ENCODE peak calls at places on chromosomes 3 and 15, in nine cellular contexts. R, U, N, M, Q, E, Z, L and F are unnamed samples.

GRCh38 chr15:57947781-57948180 is 117.7 kb downstream of the ALDH1A2 start:
- DNase-seq in Z (no peak), L (no peak), Q (peak; percentile 23), R (no peak), N (no peak), M (no peak), U (no peak), E (no peak), F (no peak)

GRCh38 chr15:41513282-41514227 is at the start of gene LTK:
- DNase-seq in U (no peak), L (no peak), R (peak; percentile 91), Z (no peak), E (no peak), N (no peak), Q (peak; percentile 74), M (no peak), F (no peak)

GRCh38 chr15:43977072-43977884 is 150.5 kb downstream of the WDR76 start:
- DNase-seq in U (no peak), E (peak; percentile 35), N (no peak), M (no peak), R (peak; percentile 56), L (no peak), Z (no peak), Q (no peak), F (no peak)

GRCh38 chr3:114404590-114404989 is 110.8 kb downstream of the TIGIT start:
- DNase-seq in R (no peak), M (no peak), L (no peak), Z (no peak), E (no peak), Q (no peak), U (no peak), N (no peak), F (no peak)

GRCh38 chr3:1616715-1617114 is 482.0 kb upstream of the CNTN4 start:
- DNase-seq in M (no peak), Q (peak; percentile 38), N (no peak), E (no peak), L (no peak), U (no peak), R (no peak), Z (no peak), F (peak; percentile 29)

GRCh38 chr15:38130739-38131498 is 121.7 kb upstream of the SPRED1 start:
- DNase-seq in E (peak; percentile 24), L (no peak), Z (peak; percentile 49), R (peak; percentile 92), M (peak; percentile 82), U (peak; percentile 93), N (peak; percentile 65), Q (no peak), F (peak; percentile 87)

GRCh38 chr3:57927916-57928315 is 80.3 kb upstream of the FLNB start:
- DNase-seq in Z (no peak), Q (no peak), E (no peak), M (no peak), U (no peak), L (no peak), N (no peak), R (no peak), F (no peak)

GRCh38 chr3:10205461-10206165 is 40.9 kb downstream of the IRAK2 start:
- DNase-seq in Q (no peak), U (no peak), E (no peak), Z (peak; percentile 54), L (peak; percentile 92), M (peak; percentile 91), N (peak; percentile 74), R (no peak), F (no peak)

GRCh38 chr3:135368781-135369180 is 573.7 kb downstream of the EPHB1 start:
- DNase-seq in N (no peak), Q (no peak), E (no peak), Z (no peak), M (no peak), L (no peak), R (no peak), U (no peak), F (no peak)

GRCh38 chr15:85451099-85451700 is 70.8 kb downstream of the AKAP13 start:
- DNase-seq in L (no peak), Q (no peak), Z (no peak), E (no peak), U (no peak), M (no peak), N (no peak), R (no peak), F (no peak)

GRCh38 chr15:99343208-99343607 is 91.9 kb downstream of the LRRC28 start:
- DNase-seq in Z (no peak), Q (no peak), N (no peak), L (no peak), R (no peak), M (no peak), E (no peak), U (no peak), F (no peak)

GRCh38 chr3:38497026-38497425 is 886 bp downstream of the EXOG start:
- DNase-seq in Z (no peak), R (peak; percentile 16), L (no peak), N (no peak), U (no peak), Q (no peak), E (no peak), M (no peak), F (no peak)

GRCh38 chr3:115436767-115437301 is 186.5 kb upstream of the GAP43 start:
- DNase-seq in N (no peak), E (no peak), Q (no peak), L (no peak), Z (no peak), M (peak; percentile 55), R (peak; percentile 48), U (peak; percentile 66), F (peak; percentile 74)

GRCh38 chr3:185842241-185842640 is 17.4 kb upstream of the IGF2BP2 start:
- DNase-seq in R (no peak), Z (no peak), L (no peak), M (no peak), E (no peak), U (no peak), N (no peak), Q (no peak), F (no peak)

GRCh38 chr3:125061170-125061569 is 5.4 kb upstream of the HEG1 start:
- DNase-seq in L (no peak), R (no peak), U (no peak), Q (peak; percentile 51), M (peak; percentile 61), E (no peak), N (peak; percentile 68), Z (no peak), F (no peak)

GRCh38 chr15:101675796-101676582 is 23.8 kb upstream of the TM2D3 start:
- DNase-seq in M (no peak), E (peak; percentile 27), Q (no peak), L (no peak), R (no peak), Z (no peak), N (no peak), U (peak; percentile 34), F (no peak)

GRCh38 chr3:107988464-107989156 is 102.2 kb downstream of the CD47 start:
- DNase-seq in L (no peak), E (no peak), U (no peak), N (no peak), Z (peak; percentile 52), Q (peak; percentile 26), M (no peak), R (no peak), F (peak; percentile 78)

GRCh38 chr3:97009427-97010019 is 195.1 kb downstream of the EPHA6 start:
- DNase-seq in U (no peak), L (no peak), M (no peak), R (no peak), Z (no peak), N (no peak), E (no peak), Q (no peak), F (peak; percentile 51)

GRCh38 chr3:46656778-46657556 is 36.5 kb downstream of the ALS2CL start:
- DNase-seq in U (no peak), R (no peak), Q (no peak), L (no peak), E (no peak), N (no peak), M (no peak), Z (no peak), F (no peak)

GRCh38 chr3:156293566-156293965 is 173.2 kb downstream of the KCNAB1 start:
- DNase-seq in E (no peak), L (no peak), M (no peak), Q (no peak), Z (no peak), N (no peak), U (no peak), R (no peak), F (no peak)

DNA sequence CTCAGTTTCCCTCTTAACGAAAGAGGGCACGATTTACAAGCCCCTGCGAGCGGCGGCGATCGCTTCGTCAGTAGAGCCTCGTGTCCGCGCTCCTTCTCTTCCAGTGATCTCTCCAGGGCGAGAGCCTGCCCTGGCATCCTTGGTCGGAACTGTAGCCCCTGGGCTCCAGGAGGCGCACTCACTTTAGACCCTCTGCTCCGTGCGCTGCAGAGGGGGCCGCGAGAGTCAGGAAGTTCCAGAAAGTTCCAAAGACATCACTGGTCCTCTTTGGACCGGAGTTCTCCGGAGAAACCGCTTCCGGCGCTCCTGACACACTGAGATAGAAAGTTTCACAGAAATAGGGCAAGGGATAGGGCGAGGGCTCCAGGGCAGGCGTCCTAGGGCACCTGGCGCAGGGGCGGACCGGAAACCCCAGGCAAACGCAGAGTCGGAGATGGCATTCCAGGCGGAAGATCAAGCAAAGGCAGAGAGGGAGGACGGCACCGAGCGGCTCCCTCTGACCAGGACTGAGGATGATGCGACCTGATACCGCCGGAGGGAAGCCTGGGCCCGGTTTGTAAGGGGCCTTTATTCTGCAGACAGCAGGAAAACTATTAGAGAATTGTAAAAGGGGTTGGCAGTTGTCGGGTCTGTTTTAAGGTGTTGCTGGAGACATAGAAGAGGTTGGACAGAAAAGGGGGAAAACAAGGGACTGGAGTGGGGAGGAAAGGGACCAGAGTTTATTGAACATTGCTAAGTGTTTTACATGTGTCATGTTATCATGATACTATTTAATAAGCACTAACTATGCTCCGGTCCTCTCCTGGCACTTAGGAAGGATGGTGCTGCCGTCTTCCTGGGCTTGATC is 1.3 kb upstream of the CPEB1 start:
- DNase-seq in M (peak; percentile 13), U (no peak), E (no peak), L (no peak), N (no peak), Q (peak; percentile 30), R (no peak), Z (no peak), F (no peak)
- H3K4me3 ChIP-seq in M (peak overlapping the region; percentile 77), U (peak overlapping the region; percentile 43), E (peak overlapping the region; percentile 55), L (peak overlapping the region; percentile 57), N (peak overlapping the region; percentile 52), Q (peak overlapping the region; percentile 44), R (no peak overlapping the region), Z (peak overlapping the region; percentile 50), F (peak overlapping the region; percentile 19)

GRCh38 chr3:28349397-28350000 is 875 bp upstream of the AZI2 start:
- DNase-seq in R (no peak), N (no peak), Z (no peak), E (no peak), L (no peak), Q (no peak), U (no peak), M (no peak), F (peak; percentile 60)
- TF ChIP-seq CTCF in R (peak; percentile 9), N (no peak), Z (no peak), E (no peak), L (no peak), Q (no peak), U (no peak), M (peak; percentile 21), F (no peak)

GRCh38 chr15:67024322-67024997 is 40.9 kb upstream of the SMAD3 start:
- DNase-seq in R (peak; percentile 96), N (peak; percentile 74), M (peak; percentile 89), L (peak; percentile 82), Q (no peak), Z (peak; percentile 76), U (peak; percentile 92), E (no peak), F (peak; percentile 78)
- H3K4me3 ChIP-seq in R (no peak overlapping the region), N (no peak overlapping the region), M (no peak overlapping the region), L (no peak overlapping the region), Q (no peak overlapping the region), Z (no peak overlapping the region), U (no peak overlapping the region), E (no peak overlapping the region), F (no peak overlapping the region)

GRCh38 chr3:111904376-111905241 is 45.5 kb downstream of the PHLDB2 start:
- DNase-seq in L (no peak), N (no peak), U (peak; percentile 59), Q (no peak), M (no peak), R (peak; percentile 17), E (no peak), Z (no peak), F (peak; percentile 64)
- TF ChIP-seq CTCF in L (no peak), N (no peak), U (no peak), Q (peak; percentile 36), M (no peak), R (no peak), E (no peak), Z (no peak), F (peak; percentile 17)